ENCODE peak calls at places on chromosome 14, in seven cellular contexts. One of them, this sample, is unnamed. For H3K9me3, the result is how much of the 10 kb centered on the place peaks cover.

GRCh38 chr14:61322011-61322798 is 826 bp downstream of the PRKCH start:
- DNase-seq in thyroid gland: peak
- DNase-seq in A549: no peak
- DNase-seq in heart left ventricle: peak
- DNase-seq in HCT116: no peak
- DNase-seq in body of pancreas: peak
- DNase-seq in upper lobe of left lung: peak
- DNase-seq in this sample: peak

GRCh38 chr14:54881235-54881760 is 21.3 kb downstream of the GCH1 start:
- DNase-seq in thyroid gland: no peak
- DNase-seq in A549: no peak
- DNase-seq in heart left ventricle: no peak
- DNase-seq in HCT116: no peak
- DNase-seq in body of pancreas: peak
- DNase-seq in upper lobe of left lung: no peak
- DNase-seq in this sample: no peak

GRCh38 chr14:92914087-92914656 is 8.8 kb upstream of the CHGA start:
- DNase-seq in thyroid gland: peak
- DNase-seq in A549: no peak
- DNase-seq in heart left ventricle: no peak
- DNase-seq in HCT116: no peak
- DNase-seq in body of pancreas: peak
- DNase-seq in upper lobe of left lung: no peak
- DNase-seq in this sample: no peak

GRCh38 chr14:104431351-104431928 is 148.1 kb upstream of the C14orf180 start:
- DNase-seq in thyroid gland: no peak
- DNase-seq in A549: no peak
- DNase-seq in heart left ventricle: no peak
- DNase-seq in HCT116: no peak
- DNase-seq in body of pancreas: no peak
- DNase-seq in upper lobe of left lung: peak
- DNase-seq in this sample: no peak

GRCh38 chr14:91302391-91302790 is 57.9 kb upstream of the GPR68 start:
- DNase-seq in thyroid gland: no peak
- DNase-seq in A549: no peak
- DNase-seq in heart left ventricle: no peak
- DNase-seq in HCT116: no peak
- DNase-seq in body of pancreas: no peak
- DNase-seq in upper lobe of left lung: no peak
- DNase-seq in this sample: no peak

GRCh38 chr14:102897299-102898027 is 25.0 kb upstream of the AMN start:
- DNase-seq in thyroid gland: no peak
- DNase-seq in A549: no peak
- DNase-seq in heart left ventricle: no peak
- DNase-seq in HCT116: no peak
- DNase-seq in body of pancreas: no peak
- DNase-seq in upper lobe of left lung: no peak
- DNase-seq in this sample: peak

GRCh38 chr14:57244103-57244502 is 24.6 kb downstream of the EXOC5 start:
- DNase-seq in thyroid gland: no peak
- DNase-seq in A549: no peak
- DNase-seq in heart left ventricle: no peak
- DNase-seq in HCT116: no peak
- DNase-seq in body of pancreas: no peak
- DNase-seq in upper lobe of left lung: no peak
- DNase-seq in this sample: no peak

GRCh38 chr14:51023964-51024363 is 70.9 kb downstream of the TRIM9 start:
- DNase-seq in thyroid gland: no peak
- DNase-seq in A549: no peak
- DNase-seq in heart left ventricle: no peak
- DNase-seq in HCT116: no peak
- DNase-seq in body of pancreas: no peak
- DNase-seq in upper lobe of left lung: no peak
- DNase-seq in this sample: no peak

GRCh38 chr14:100140452-100141132 is 18.9 kb downstream of the DEGS2 start:
- DNase-seq in thyroid gland: peak
- DNase-seq in A549: peak
- DNase-seq in heart left ventricle: no peak
- DNase-seq in HCT116: no peak
- DNase-seq in body of pancreas: peak
- DNase-seq in upper lobe of left lung: peak
- DNase-seq in this sample: no peak

GRCh38 chr14:61653507-61653906 is 41.8 kb upstream of the HIF1A start:
- DNase-seq in thyroid gland: peak
- DNase-seq in A549: peak
- DNase-seq in heart left ventricle: no peak
- DNase-seq in HCT116: no peak
- DNase-seq in body of pancreas: peak
- DNase-seq in upper lobe of left lung: no peak
- DNase-seq in this sample: no peak

GRCh38 chr14:51674294-51675002 is 22.7 kb downstream of the FRMD6 start:
- DNase-seq in thyroid gland: no peak
- DNase-seq in A549: no peak
- DNase-seq in heart left ventricle: no peak
- DNase-seq in HCT116: peak
- DNase-seq in body of pancreas: no peak
- DNase-seq in upper lobe of left lung: no peak
- DNase-seq in this sample: no peak

GRCh38 chr14:59321184-59321952 is 132.9 kb downstream of the DAAM1 start:
- DNase-seq in thyroid gland: no peak
- DNase-seq in A549: no peak
- DNase-seq in heart left ventricle: no peak
- DNase-seq in HCT116: no peak
- DNase-seq in body of pancreas: no peak
- DNase-seq in upper lobe of left lung: no peak
- DNase-seq in this sample: no peak

GRCh38 chr14:104135904-104136471 is 2.4 kb upstream of the KIF26A start:
- DNase-seq in thyroid gland: no peak
- DNase-seq in A549: no peak
- DNase-seq in heart left ventricle: peak
- DNase-seq in HCT116: no peak
- DNase-seq in body of pancreas: peak
- DNase-seq in upper lobe of left lung: peak
- DNase-seq in this sample: no peak

GRCh38 chr14:92866181-92866752 is 56.7 kb upstream of the CHGA start:
- DNase-seq in thyroid gland: no peak
- DNase-seq in A549: no peak
- DNase-seq in heart left ventricle: no peak
- DNase-seq in HCT116: no peak
- DNase-seq in body of pancreas: no peak
- DNase-seq in upper lobe of left lung: no peak
- DNase-seq in this sample: no peak

GRCh38 chr14:77882631-77883030 is 82.7 kb downstream of the ADCK1 start:
- DNase-seq in thyroid gland: peak
- DNase-seq in A549: no peak
- DNase-seq in heart left ventricle: peak
- DNase-seq in HCT116: no peak
- DNase-seq in body of pancreas: no peak
- DNase-seq in upper lobe of left lung: no peak
- DNase-seq in this sample: no peak

GRCh38 chr14:81743605-81744004 is 210.0 kb upstream of the SEL1L start:
- DNase-seq in thyroid gland: no peak
- DNase-seq in A549: no peak
- DNase-seq in heart left ventricle: no peak
- DNase-seq in HCT116: no peak
- DNase-seq in body of pancreas: no peak
- DNase-seq in upper lobe of left lung: no peak
- DNase-seq in this sample: no peak

GRCh38 chr14:77120771-77121743 is 20.5 kb downstream of the ZDHHC22 start:
- DNase-seq in thyroid gland: peak
- DNase-seq in A549: no peak
- DNase-seq in heart left ventricle: no peak
- DNase-seq in HCT116: no peak
- DNase-seq in body of pancreas: no peak
- DNase-seq in upper lobe of left lung: no peak
- DNase-seq in this sample: peak

GRCh38 chr14:90375934-90376333 is 20.9 kb upstream of the CALM1 start:
- DNase-seq in thyroid gland: no peak
- DNase-seq in A549: no peak
- DNase-seq in heart left ventricle: no peak
- DNase-seq in HCT116: no peak
- DNase-seq in body of pancreas: no peak
- DNase-seq in upper lobe of left lung: no peak
- DNase-seq in this sample: no peak

GRCh38 chr14:57168138-57168695 is 100.5 kb downstream of the EXOC5 start:
- DNase-seq in thyroid gland: no peak
- DNase-seq in A549: no peak
- DNase-seq in heart left ventricle: no peak
- DNase-seq in HCT116: no peak
- DNase-seq in body of pancreas: no peak
- DNase-seq in upper lobe of left lung: no peak
- DNase-seq in this sample: no peak

GRCh38 chr14:32635103-32635719 is 303.5 kb upstream of the NPAS3 start:
- DNase-seq in thyroid gland: no peak
- DNase-seq in A549: no peak
- DNase-seq in heart left ventricle: no peak
- DNase-seq in HCT116: no peak
- DNase-seq in body of pancreas: no peak
- DNase-seq in upper lobe of left lung: no peak
- DNase-seq in this sample: no peak

GRCh38 chr14:32230695-32231280 is 27.7 kb upstream of the RNU6-8 start:
- DNase-seq in thyroid gland: no peak
- DNase-seq in A549: peak
- DNase-seq in heart left ventricle: no peak
- DNase-seq in HCT116: no peak
- DNase-seq in body of pancreas: no peak
- DNase-seq in upper lobe of left lung: no peak
- DNase-seq in this sample: no peak

GRCh38 chr14:64997108-64997794 is 10.6 kb downstream of the FNTB start:
- DNase-seq in thyroid gland: no peak
- DNase-seq in A549: no peak
- DNase-seq in heart left ventricle: no peak
- DNase-seq in HCT116: no peak
- DNase-seq in body of pancreas: no peak
- DNase-seq in upper lobe of left lung: no peak
- DNase-seq in this sample: no peak
- H3K4me3 ChIP-seq in thyroid gland: no peak
- H3K4me3 ChIP-seq in A549: no peak
- H3K4me3 ChIP-seq in heart left ventricle: no peak
- H3K4me3 ChIP-seq in HCT116: no peak
- H3K4me3 ChIP-seq in body of pancreas: no peak
- H3K4me3 ChIP-seq in upper lobe of left lung: no peak
- H3K4me3 ChIP-seq in this sample: no peak

GRCh38 chr14:20624495-20625070 is 16.9 kb downstream of the OR6S1 start:
- DNase-seq in thyroid gland: peak
- DNase-seq in A549: peak
- DNase-seq in heart left ventricle: peak
- DNase-seq in HCT116: no peak
- DNase-seq in body of pancreas: peak
- DNase-seq in upper lobe of left lung: no peak
- DNase-seq in this sample: peak
- TF ChIP-seq POLR2A in thyroid gland: no peak
- TF ChIP-seq POLR2A in A549: no peak
- TF ChIP-seq POLR2A in heart left ventricle: no peak
- TF ChIP-seq POLR2A in HCT116: no peak
- TF ChIP-seq POLR2A in body of pancreas: no peak
- TF ChIP-seq POLR2A in upper lobe of left lung: no peak
- TF ChIP-seq POLR2A in this sample: no peak

DNA sequence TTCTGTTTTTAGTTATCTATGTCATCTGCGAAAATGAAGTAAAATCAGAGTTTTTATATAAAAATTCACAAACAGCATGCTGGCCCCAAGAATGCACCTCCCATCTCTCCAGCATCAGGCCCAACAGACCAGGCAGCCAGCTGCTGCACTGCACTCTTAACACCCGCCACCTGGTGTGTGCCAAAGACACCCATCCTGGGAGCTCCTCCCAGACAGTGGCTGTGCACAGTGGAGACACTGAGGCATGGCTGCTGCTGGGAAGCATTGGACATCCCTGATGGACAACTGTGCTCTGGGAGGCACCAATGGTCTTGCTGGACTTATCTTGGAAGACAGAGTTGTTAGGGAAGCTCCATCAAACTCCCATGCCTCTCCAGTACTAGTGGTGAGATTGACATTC is 817.3 kb downstream of the TMEM121 start:
- DNase-seq in thyroid gland: no peak
- DNase-seq in A549: no peak
- DNase-seq in heart left ventricle: no peak
- DNase-seq in HCT116: no peak
- DNase-seq in body of pancreas: no peak
- DNase-seq in upper lobe of left lung: no peak
- DNase-seq in this sample: no peak
- H3K9me3 ChIP-seq in thyroid gland: under half
- H3K9me3 ChIP-seq in A549: under half
- H3K9me3 ChIP-seq in heart left ventricle: under half
- H3K9me3 ChIP-seq in HCT116: under half
- H3K9me3 ChIP-seq in body of pancreas: under half
- H3K9me3 ChIP-seq in upper lobe of left lung: under half
- H3K9me3 ChIP-seq in this sample: under half

DNA sequence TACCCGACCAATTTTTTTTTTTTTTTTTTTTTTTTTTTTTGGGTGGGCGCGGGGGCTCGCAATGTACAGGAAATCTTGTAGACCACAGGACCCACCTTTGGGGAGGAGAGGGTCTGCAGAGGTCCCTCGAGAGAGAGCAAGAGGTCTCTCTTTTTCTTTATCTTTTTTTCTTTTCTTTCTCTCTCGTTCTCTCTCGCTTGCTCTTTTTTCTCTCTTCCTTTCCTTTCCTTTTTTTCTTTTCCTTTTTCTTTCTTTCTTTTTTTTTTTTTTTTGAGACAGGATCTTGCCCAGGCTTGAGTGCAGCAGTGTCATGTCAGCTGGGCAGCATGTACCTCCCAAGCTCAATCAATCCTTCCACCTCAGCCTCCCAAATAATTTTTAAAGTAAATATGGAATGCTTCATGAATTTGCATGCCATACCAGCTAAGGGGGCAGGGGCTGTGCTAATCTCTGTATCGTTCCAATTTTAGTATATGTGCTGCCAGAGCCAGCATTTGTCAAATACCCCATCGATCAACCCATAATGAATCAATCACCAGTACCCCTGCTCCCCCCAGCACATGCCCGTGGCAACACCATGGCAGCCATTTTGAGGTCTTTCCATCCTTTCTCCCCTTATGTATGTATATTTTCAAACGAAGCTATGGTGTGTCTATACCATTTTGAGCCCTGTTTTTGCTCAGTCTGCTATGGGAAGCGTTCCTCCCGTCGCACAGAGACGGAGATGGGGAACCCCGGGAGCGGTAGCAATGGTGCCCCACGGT is 9.3 kb downstream of the PAPLN start:
- DNase-seq in thyroid gland: no peak
- DNase-seq in A549: no peak
- DNase-seq in heart left ventricle: no peak
- DNase-seq in HCT116: no peak
- DNase-seq in body of pancreas: no peak
- DNase-seq in upper lobe of left lung: no peak
- DNase-seq in this sample: peak
- H3K4me3 ChIP-seq in thyroid gland: no peak
- H3K4me3 ChIP-seq in A549: no peak
- H3K4me3 ChIP-seq in heart left ventricle: peak
- H3K4me3 ChIP-seq in HCT116: no peak
- H3K4me3 ChIP-seq in body of pancreas: no peak
- H3K4me3 ChIP-seq in upper lobe of left lung: no peak
- H3K4me3 ChIP-seq in this sample: peak

GRCh38 chr14:75539562-75540478 is 17.6 kb downstream of the BATF start:
- DNase-seq in thyroid gland: no peak
- DNase-seq in A549: no peak
- DNase-seq in heart left ventricle: no peak
- DNase-seq in HCT116: no peak
- DNase-seq in body of pancreas: no peak
- DNase-seq in upper lobe of left lung: no peak
- DNase-seq in this sample: peak
- TF ChIP-seq POLR2A in thyroid gland: no peak
- TF ChIP-seq POLR2A in A549: no peak
- TF ChIP-seq POLR2A in heart left ventricle: no peak
- TF ChIP-seq POLR2A in HCT116: no peak
- TF ChIP-seq POLR2A in body of pancreas: no peak
- TF ChIP-seq POLR2A in upper lobe of left lung: no peak
- TF ChIP-seq POLR2A in this sample: no peak

This sample was measured in Peyer's patch.